ENCODE peak calls at places on chromosomes 4 and X, in eight cellular contexts. N is neural progenitor cell, L is lower leg skin, P is endothelial cell, O is psoas muscle, I is lower lobe of right lung, X is astrocyte of the spinal cord, J is fibroblast of mammary gland. D is an unnamed sample.
A peak's percentile ranks its signal among the peaks of the same experiment; 100 is the strongest.

GRCh38 chr4:15665738-15666365 is 10.7 kb upstream of the FBXL5 start:
- DNase-seq in N (no peak), L (no peak), P (no peak), O (no peak), I (no peak), X (no peak), J (no peak), D (no peak)

GRCh38 chr4:7003176-7003878 is 39.8 kb upstream of the TADA2B start:
- DNase-seq in N (no peak), L (peak; percentile 57), P (no peak), O (peak; percentile 65), I (no peak), X (no peak), J (no peak), D (no peak)

GRCh38 chr4:173294444-173294843 is 39.7 kb downstream of the HMGB2 start:
- DNase-seq in N (no peak), L (no peak), P (no peak), O (no peak), I (no peak), X (no peak), J (no peak), D (no peak)

GRCh38 chr4:153488006-153488718 is 22.0 kb downstream of the TMEM131L start:
- DNase-seq in N (no peak), L (no peak), P (no peak), O (no peak), I (no peak), X (no peak), J (no peak), D (no peak)

GRCh38 chrX:58025979-58026378 is 115.7 kb upstream of the ZXDA start:
- DNase-seq in N (peak; percentile 9), L (no peak), P (no peak), O (no peak), I (no peak), X (no peak), J (peak; percentile 40), D (no peak)

GRCh38 chrX:124641737-124642491 is 295.6 kb downstream of the SH2D1A start:
- DNase-seq in N (no peak), L (no peak), P (no peak), O (no peak), I (no peak), X (no peak), J (no peak), D (no peak)

GRCh38 chrX:149631293-149632165 is at the start of gene TMEM185A:
- DNase-seq in N (peak; percentile 89), L (peak; percentile 93), P (peak; percentile 59), O (peak; percentile 84), I (peak; percentile 81), X (peak; percentile 39), J (peak; percentile 23), D (peak; percentile 31)

GRCh38 chr4:1939664-1940509 is 68.7 kb downstream of the NSD2 start:
- DNase-seq in N (no peak), L (no peak), P (no peak), O (no peak), I (no peak), X (peak; percentile 95), J (peak; percentile 94), D (no peak)

GRCh38 chrX:19811807-19812604 is 75.4 kb downstream of the SH3KBP1 start:
- DNase-seq in N (no peak), L (no peak), P (no peak), O (no peak), I (no peak), X (peak; percentile 83), J (peak; percentile 77), D (no peak)

GRCh38 chrX:52934704-52935468 is 23.4 kb downstream of the FAM156A start:
- DNase-seq in N (peak; percentile 94), L (peak; percentile 99), P (peak; percentile 81), O (peak; percentile 99), I (peak; percentile 94), X (peak; percentile 98), J (peak; percentile 94), D (peak; percentile 40)

GRCh38 chr4:76342191-76342590 is 35.7 kb downstream of the STBD1 start:
- DNase-seq in N (no peak), L (no peak), P (no peak), O (no peak), I (no peak), X (no peak), J (no peak), D (no peak)

GRCh38 chr4:36332782-36333131 is 51.3 kb downstream of the DTHD1 start:
- DNase-seq in N (no peak), L (no peak), P (no peak), O (no peak), I (no peak), X (no peak), J (no peak), D (no peak)

GRCh38 chr4:84583871-84584373 is 995 bp downstream of the CDS1 start:
- DNase-seq in N (no peak), L (no peak), P (no peak), O (no peak), I (no peak), X (no peak), J (peak; percentile 8), D (no peak)

GRCh38 chrX:48937065-48937907 is 18.5 kb upstream of the PIM2 start:
- DNase-seq in N (peak; percentile 39), L (peak; percentile 91), P (no peak), O (peak; percentile 68), I (peak; percentile 84), X (peak; percentile 82), J (peak; percentile 23), D (no peak)

GRCh38 chr4:81622028-81622427 is 150.3 kb upstream of the RASGEF1B start:
- DNase-seq in N (no peak), L (no peak), P (no peak), O (no peak), I (no peak), X (no peak), J (no peak), D (no peak)

GRCh38 chr4:44493924-44494323 is 45.3 kb upstream of the KCTD8 start:
- DNase-seq in N (peak; percentile 63), L (no peak), P (no peak), O (no peak), I (no peak), X (peak; percentile 12), J (peak; percentile 14), D (no peak)

GRCh38 chrX:64379924-64380323 is 15.3 kb downstream of the MTMR8 start:
- DNase-seq in N (no peak), L (no peak), P (no peak), O (no peak), I (no peak), X (no peak), J (no peak), D (no peak)

GRCh38 chr4:8442596-8443358 is 2.2 kb downstream of the TRMT44 start:
- DNase-seq in N (no peak), L (no peak), P (no peak), O (no peak), I (no peak), X (no peak), J (no peak), D (no peak)

GRCh38 chr4:142331132-142331531 is 515.0 kb downstream of the INPP4B start:
- DNase-seq in N (no peak), L (no peak), P (no peak), O (no peak), I (no peak), X (no peak), J (peak; percentile 44), D (no peak)

GRCh38 chrX:1612641-1613286 is 2.1 kb upstream of the ASMT start:
- DNase-seq in N (no peak), L (no peak), P (no peak), O (no peak), I (no peak), X (no peak), J (no peak), D (peak; percentile 38)

GRCh38 chr4:74297556-74297955 is 10.7 kb upstream of the EPGN start:
- DNase-seq in N (no peak), L (no peak), P (no peak), O (no peak), I (no peak), X (no peak), J (no peak), D (no peak)

DNA sequence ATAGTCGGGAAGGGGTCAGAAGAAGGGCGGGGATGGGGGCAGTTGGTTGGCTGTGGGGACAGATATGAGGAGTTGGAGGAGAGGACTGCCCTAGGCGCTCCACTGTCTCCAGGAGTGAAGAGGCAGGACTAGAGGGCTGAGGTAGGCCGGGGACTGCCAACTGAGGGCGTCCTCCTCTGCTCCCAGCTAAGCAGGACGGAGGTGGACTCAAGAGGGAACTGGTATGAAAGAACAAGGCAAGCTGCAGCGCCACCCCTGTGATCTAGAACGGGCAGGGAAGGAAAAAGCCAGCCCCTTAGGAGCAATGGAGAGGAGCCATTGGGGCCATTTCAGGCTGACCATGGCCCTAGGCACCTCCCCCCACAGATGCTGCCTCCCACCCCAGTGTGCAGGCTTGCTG is 14.0 kb downstream of the BEND2 start:
- DNase-seq in N (no peak), L (no peak), P (no peak), O (no peak), I (no peak), X (no peak), J (no peak), D (no peak)
- TF ChIP-seq CTCF in N (no peak), L (no peak), P (no peak), O (no peak), I (no peak), X (no peak), J (no peak), D (no peak)

DNA sequence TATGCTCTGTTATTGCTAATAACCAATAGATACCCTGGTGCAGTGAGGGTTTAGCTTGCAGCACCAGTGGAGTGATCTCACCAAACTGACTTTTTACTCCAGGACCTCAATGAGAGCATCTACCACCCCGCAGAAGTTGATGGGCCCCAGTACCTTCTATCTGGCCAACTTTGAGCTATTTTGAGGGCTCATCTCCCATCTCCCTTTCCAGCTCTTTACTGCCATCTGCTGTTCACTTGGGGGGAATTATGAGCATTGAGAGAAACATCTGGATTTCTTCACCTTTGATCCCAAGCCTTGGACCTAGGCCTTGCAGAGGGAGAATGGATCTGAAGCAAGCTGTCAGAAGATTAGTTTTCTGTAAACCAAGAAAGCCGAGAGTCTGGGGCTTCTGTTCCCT is 143.6 kb downstream of the TMEM164 start:
- DNase-seq in N (peak; percentile 64), L (no peak), P (peak; percentile 20), O (no peak), I (no peak), X (peak; percentile 44), J (peak; percentile 74), D (no peak)
- TF ChIP-seq CTCF in N (peak; percentile 62), L (no peak), P (no peak), O (peak; percentile 52), I (peak; percentile 51), X (peak; percentile 76), J (peak; percentile 87), D (peak; percentile 58)

DNA sequence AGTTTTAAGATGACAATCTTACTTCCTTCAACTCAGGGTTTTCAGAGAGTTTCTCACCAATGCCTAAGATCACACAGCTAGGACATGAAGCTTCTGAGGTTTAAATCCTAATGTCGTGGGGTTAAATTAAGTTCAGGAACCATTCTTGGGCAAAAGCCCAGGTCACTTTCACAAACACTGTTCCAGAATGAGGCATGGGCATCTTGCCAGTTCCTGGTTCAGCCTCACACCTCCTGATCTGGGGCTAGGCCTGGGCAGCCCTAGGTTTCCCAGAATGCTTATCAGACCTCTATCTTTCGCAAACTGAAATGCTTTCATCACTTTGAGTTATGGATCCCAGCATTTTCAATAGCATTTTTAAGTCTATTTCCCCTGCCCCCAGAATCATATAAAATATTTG is 224.8 kb upstream of the EDA2R start:
- DNase-seq in N (no peak), L (no peak), P (no peak), O (no peak), I (peak; percentile 32), X (no peak), J (no peak), D (no peak)
- TF ChIP-seq CTCF in N (no peak), L (no peak), P (no peak), O (no peak), I (no peak), X (no peak), J (no peak), D (no peak)

GRCh38 chrX:43643662-43644061 is 12.4 kb upstream of the MAOA start:
- DNase-seq in N (no peak), L (no peak), P (no peak), O (no peak), I (no peak), X (no peak), J (no peak), D (no peak)
- TF ChIP-seq CTCF in N (no peak), L (no peak), P (no peak), O (no peak), I (no peak), X (no peak), J (no peak), D (no peak)